ENCODE peak calls at places on chromosomes 5 and 9, in five cellular contexts. V is brain microvascular endothelial cell; L is skeletal muscle cell; D is CD8-positive, alpha-beta T cell; P is CD8-positive, alpha-beta memory T cell. H is an unnamed sample.

GRCh38 chr9:133246507-133247390 is 28.3 kb downstream of the ABO start:
- DNase-seq in V (no peak), L (no peak), D (no peak), P (no peak), H (no peak)

GRCh38 chr9:86764230-86765039 is 182.9 kb downstream of the GAS1 start:
- DNase-seq in V (no peak), L (no peak), D (no peak), P (no peak), H (no peak)

GRCh38 chr5:36360311-36360710 is 58.6 kb upstream of the RANBP3L start:
- DNase-seq in V (no peak), L (no peak), D (no peak), P (no peak), H (no peak)

GRCh38 chr9:81069038-81069795 is 620.1 kb downstream of the TLE1 start:
- DNase-seq in V (no peak), L (no peak), D (no peak), P (no peak), H (no peak)

GRCh38 chr5:33513786-33514185 is 73.0 kb downstream of the TARS1 start:
- DNase-seq in V (no peak), L (no peak), D (no peak), P (no peak), H (no peak)

GRCh38 chr5:114416254-114416653 is 54.4 kb downstream of the KCNN2 start:
- DNase-seq in V (no peak), L (no peak), D (no peak), P (no peak), H (no peak)

GRCh38 chr9:89304479-89305188 is 6.4 kb upstream of the CKS2 start:
- DNase-seq in V (no peak), L (no peak), D (no peak), P (no peak), H (no peak)

GRCh38 chr9:38352716-38353334 is 39.7 kb upstream of the ALDH1B1 start:
- DNase-seq in V (no peak), L (no peak), D (no peak), P (no peak), H (no peak)

GRCh38 chr9:77533678-77534077 is 114.4 kb downstream of the GNA14 start:
- DNase-seq in V (no peak), L (no peak), D (no peak), P (no peak), H (no peak)

GRCh38 chr9:23258569-23258968 is 567.5 kb downstream of the ELAVL2 start:
- DNase-seq in V (no peak), L (peak; percentile 4), D (no peak), P (no peak), H (no peak)

GRCh38 chr5:174182111-174182510 is 136.6 kb downstream of the NSG2 start:
- DNase-seq in V (no peak), L (no peak), D (no peak), P (no peak), H (no peak)

GRCh38 chr9:34179528-34180138 is 790 bp downstream of the UBAP1 start:
- DNase-seq in V (no peak), L (peak; percentile 43), D (no peak), P (no peak), H (no peak)

GRCh38 chr5:35659556-35659955 is 41.9 kb downstream of the SPEF2 start:
- DNase-seq in V (no peak), L (no peak), D (no peak), P (no peak), H (no peak)

GRCh38 chr9:6975198-6975597 is 217.4 kb downstream of the KDM4C start:
- DNase-seq in V (no peak), L (no peak), D (no peak), P (no peak), H (no peak)

GRCh38 chr9:136110082-136111061 is 8.3 kb downstream of the TMEM250 start:
- DNase-seq in V (no peak), L (no peak), D (no peak), P (no peak), H (peak; percentile 87)

GRCh38 chr5:175654807-175655206 is 3.1 kb upstream of the HRH2 start:
- DNase-seq in V (no peak), L (no peak), D (no peak), P (no peak), H (no peak)

GRCh38 chr9:38309324-38310195 is 82.9 kb upstream of the ALDH1B1 start:
- DNase-seq in V (no peak), L (no peak), D (no peak), P (no peak), H (no peak)

GRCh38 chr5:136132087-136132486 is 558 bp upstream of the SMAD5 start:
- DNase-seq in V (no peak), L (no peak), D (no peak), P (no peak), H (peak; percentile 78)

GRCh38 chr5:126015244-126016054 is 407.8 kb upstream of the GRAMD2B start:
- DNase-seq in V (peak; percentile 36), L (peak; percentile 71), D (no peak), P (no peak), H (no peak)

GRCh38 chr5:125295405-125295872 is 549.0 kb upstream of the ZNF608 start:
- DNase-seq in V (no peak), L (no peak), D (no peak), P (no peak), H (no peak)

GRCh38 chr9:127846451-127847154 is 7.9 kb downstream of the ENG start:
- DNase-seq in V (no peak), L (no peak), D (no peak), P (no peak), H (no peak)

GRCh38 chr5:136780518-136780917 is 415.2 kb upstream of the TRPC7 start:
- DNase-seq in V (no peak), L (no peak), D (no peak), P (no peak), H (no peak)

GRCh38 chr9:101176384-101176783 is 147.9 kb downstream of the PLPPR1 start:
- DNase-seq in V (no peak), L (no peak), D (no peak), P (no peak), H (no peak)

GRCh38 chr9:19371942-19372341 is 8.1 kb downstream of the RPS6 start:
- DNase-seq in V (no peak), L (peak; percentile 9), D (no peak), P (no peak), H (no peak)

GRCh38 chr9:115649991-115650472 is 503.6 kb upstream of the PAPPA start:
- DNase-seq in V (peak; percentile 100), L (peak; percentile 100), D (no peak), P (no peak), H (no peak)

GRCh38 chr9:1216532-1216931 is 166.4 kb downstream of the DMRT2 start:
- DNase-seq in V (no peak), L (no peak), D (no peak), P (no peak), H (no peak)

GRCh38 chr5:79772651-79773050 is 83.0 kb downstream of the CMYA5 start:
- DNase-seq in V (no peak), L (no peak), D (no peak), P (no peak), H (no peak)

GRCh38 chr9:127264462-127265040 is at the start of gene GARNL3:
- DNase-seq in V (no peak), L (no peak), D (no peak), P (no peak), H (no peak)

GRCh38 chr9:87606921-87607521 is 109.4 kb downstream of the DAPK1 start:
- DNase-seq in V (peak; percentile 73), L (no peak), D (no peak), P (no peak), H (no peak)

GRCh38 chr5:67095346-67095871 is 101.2 kb downstream of the CD180 start:
- DNase-seq in V (peak; percentile 25), L (peak; percentile 36), D (no peak), P (no peak), H (no peak)

GRCh38 chr9:77809552-77809951 is 161.4 kb upstream of the GNA14 start:
- DNase-seq in V (no peak), L (no peak), D (no peak), P (no peak), H (no peak)

GRCh38 chr5:4994994-4995393 is 145.1 kb upstream of the ADAMTS16 start:
- DNase-seq in V (peak; percentile 42), L (peak; percentile 28), D (no peak), P (no peak), H (no peak)

GRCh38 chr9:68919666-68920065 is 94.2 kb downstream of the PRKACG start:
- DNase-seq in V (no peak), L (no peak), D (no peak), P (no peak), H (no peak)

GRCh38 chr9:124778575-124779367 is 1.8 kb downstream of the OLFML2A start:
- DNase-seq in V (no peak), L (no peak), D (no peak), P (no peak), H (peak; percentile 24)

GRCh38 chr9:124781967-124782660 is 5.2 kb downstream of the OLFML2A start:
- DNase-seq in V (no peak), L (no peak), D (no peak), P (no peak), H (no peak)

GRCh38 chr9:124779368-124780059 is 2.6 kb downstream of the OLFML2A start:
- DNase-seq in V (peak; percentile 93), L (peak; percentile 97), D (no peak), P (no peak), H (peak; percentile 41)

GRCh38 chr9:124780757-124781151 is 3.8 kb downstream of the OLFML2A start:
- DNase-seq in V (no peak), L (no peak), D (no peak), P (no peak), H (peak; percentile 56)

GRCh38 chr9:124780060-124780756 is 3.3 kb downstream of the OLFML2A start:
- DNase-seq in V (no peak), L (no peak), D (no peak), P (no peak), H (peak; percentile 68)
- H3K4me3 ChIP-seq in V (no peak overlapping the region), L (peak overlapping the region; percentile 11), D (no peak overlapping the region), P (no peak overlapping the region), H (peak overlapping the region; percentile 74)

GRCh38 chr5:176918613-176919012 is 19.5 kb upstream of the HK3 start:
- DNase-seq in V (no peak), L (no peak), D (no peak), P (no peak), H (no peak)
- H3K4me3 ChIP-seq in V (no peak overlapping the region), L (no peak overlapping the region), D (no peak overlapping the region), P (no peak overlapping the region), H (no peak overlapping the region)

GRCh38 chr5:8456846-8457186 is 587.9 kb downstream of the MTRR start:
- DNase-seq in V (no peak), L (no peak), D (no peak), P (no peak), H (no peak)
- H3K4me3 ChIP-seq in V (no peak overlapping the region), L (peak overlapping the region; percentile 7), D (peak overlapping the region; percentile 75), P (peak overlapping the region; percentile 61), H (peak overlapping the region; percentile 75)

GRCh38 chr5:88830567-88830966 is 52.4 kb downstream of the MEF2C start:
- DNase-seq in V (no peak), L (no peak), D (no peak), P (no peak), H (no peak)

GRCh38 chr5:88829053-88829452 is 53.9 kb downstream of the MEF2C start:
- DNase-seq in V (peak; percentile 12), L (no peak), D (no peak), P (no peak), H (no peak)

GRCh38 chr5:88831856-88832255 is 51.1 kb downstream of the MEF2C start:
- DNase-seq in V (no peak), L (no peak), D (no peak), P (no peak), H (no peak)

GRCh38 chr5:88827997-88828396 is 55.0 kb downstream of the MEF2C start:
- DNase-seq in V (no peak), L (no peak), D (no peak), P (no peak), H (no peak)

GRCh38 chr5:88829773-88830172 is 53.2 kb downstream of the MEF2C start:
- DNase-seq in V (no peak), L (no peak), D (no peak), P (no peak), H (no peak)
- H3K4me3 ChIP-seq in V (no peak overlapping the region), L (no peak overlapping the region), D (no peak overlapping the region), P (no peak overlapping the region), H (no peak overlapping the region)